ENCODE peak calls at places on chromosomes 2 and 18, in four cellular contexts. I, G, Y and W are unnamed samples.

GRCh38 chr2:54650612-54651011 is 72.8 kb upstream of the EML6 start:
- DNase-seq in I (no peak), G (no peak), Y (no peak), W (no peak)

GRCh38 chr2:23280401-23280800 is 104.6 kb upstream of the KLHL29 start:
- DNase-seq in I (no peak), G (no peak), Y (no peak), W (no peak)

GRCh38 chr2:225100856-225101294 is 58.6 kb upstream of the DOCK10 start:
- DNase-seq in I (no peak), G (no peak), Y (peak), W (peak)

GRCh38 chr2:45457211-45457945 is 153.7 kb downstream of the SRBD1 start:
- DNase-seq in I (no peak), G (no peak), Y (no peak), W (no peak)

GRCh38 chr18:23141022-23141999 is 6.0 kb downstream of the CABLES1 start:
- DNase-seq in I (no peak), G (no peak), Y (peak), W (no peak)

GRCh38 chr2:231984992-231985391 is 23.5 kb downstream of the DIS3L2 start:
- DNase-seq in I (no peak), G (no peak), Y (no peak), W (no peak)

GRCh38 chr2:146124741-146125140 is 1604.8 kb upstream of the ZEB2 start:
- DNase-seq in I (no peak), G (no peak), Y (peak), W (peak)

GRCh38 chr18:12435867-12436266 is 28.1 kb downstream of the PRELID3A start:
- DNase-seq in I (no peak), G (no peak), Y (no peak), W (no peak)

GRCh38 chr2:138787053-138787666 is 7.0 kb upstream of the NXPH2 start:
- DNase-seq in I (no peak), G (no peak), Y (peak), W (no peak)

GRCh38 chr2:113167115-113167932 is 6.4 kb upstream of the PSD4 start:
- DNase-seq in I (no peak), G (no peak), Y (no peak), W (no peak)

GRCh38 chr2:118832071-118832790 is 15.2 kb downstream of the EN1 start:
- DNase-seq in I (no peak), G (no peak), Y (no peak), W (no peak)

GRCh38 chr18:48782381-48782841 is 168.4 kb downstream of the SMAD7 start:
- DNase-seq in I (no peak), G (no peak), Y (no peak), W (no peak)

GRCh38 chr2:71683070-71683469 is 229.7 kb downstream of the DYSF start:
- DNase-seq in I (no peak), G (no peak), Y (no peak), W (no peak)

GRCh38 chr18:2651981-2652380 is 3.5 kb upstream of the SMCHD1 start:
- DNase-seq in I (no peak), G (no peak), Y (no peak), W (no peak)

GRCh38 chr2:199910338-199911051 is 598 bp upstream of the C2orf69 start:
- DNase-seq in I (no peak), G (no peak), Y (no peak), W (no peak)

GRCh38 chr2:68847751-68848150 is 23.4 kb downstream of the BMP10 start:
- DNase-seq in I (no peak), G (no peak), Y (no peak), W (no peak)

GRCh38 chr2:58081000-58081399 is 34.4 kb downstream of the VRK2 start:
- DNase-seq in I (no peak), G (no peak), Y (no peak), W (no peak)

GRCh38 chr2:5250482-5250881 is 441.7 kb upstream of the SOX11 start:
- DNase-seq in I (peak), G (peak), Y (peak), W (no peak)

GRCh38 chr2:85719609-85720240 is 25.6 kb downstream of the GNLY start:
- DNase-seq in I (no peak), G (no peak), Y (no peak), W (no peak)

GRCh38 chr2:127506502-127506901 is 19.8 kb downstream of the IWS1 start:
- DNase-seq in I (no peak), G (no peak), Y (no peak), W (no peak)

GRCh38 chr18:28735731-28736130 is 558.8 kb upstream of the CDH2 start:
- DNase-seq in I (no peak), G (no peak), Y (peak), W (no peak)